ENCODE peak calls at places on chromosomes 12 and 14, in five cellular contexts. N, G, L, D and C are unnamed samples.

GRCh38 chr12:52263761-52264434 is 10.5 kb upstream of the KRT86 start:
- DNase-seq in D (no peak), N (no peak), G (no peak), L (no peak), C (no peak)

GRCh38 chr14:99575043-99576023 is 28.7 kb downstream of the CCDC85C start:
- DNase-seq in G (no peak), N (no peak), D (peak), L (no peak), C (peak)

GRCh38 chr14:69650948-69651369 is 39.6 kb downstream of the SUSD6 start:
- DNase-seq in N (no peak), G (no peak), D (no peak), L (no peak), C (no peak)

GRCh38 chr14:57871487-57872080 is 5.7 kb upstream of the SLC35F4 start:
- DNase-seq in N (peak), G (no peak), D (peak), L (peak), C (peak)

GRCh38 chr12:10369557-10370150 is 20.2 kb downstream of the KLRK1 start:
- DNase-seq in D (no peak), G (no peak), N (no peak), L (no peak), C (no peak)

GRCh38 chr12:68674376-68674775 is 12.4 kb upstream of the NUP107 start:
- DNase-seq in L (no peak), G (no peak), N (no peak), D (no peak), C (no peak)

GRCh38 chr14:48936352-48936751 is 649.8 kb downstream of the RPS29 start:
- DNase-seq in L (no peak), D (no peak), N (no peak), G (no peak), C (no peak)

GRCh38 chr12:5043589-5044419 is at the start of gene KCNA5:
- DNase-seq in G (peak), N (no peak), D (no peak), L (no peak), C (no peak)

GRCh38 chr12:14900521-14901227 is 15.0 kb upstream of the MGP start:
- DNase-seq in N (no peak), L (no peak), G (no peak), D (no peak), C (no peak)

GRCh38 chr14:96062506-96062905 is 23.3 kb downstream of the C14orf132 start:
- DNase-seq in L (no peak), N (no peak), G (no peak), D (no peak), C (no peak)

GRCh38 chr12:108838194-108839010 is 19.0 kb downstream of the SSH1 start:
- DNase-seq in N (peak), L (peak), G (peak), D (peak), C (peak)

GRCh38 chr12:115163710-115164109 is 479.7 kb upstream of the TBX3 start:
- DNase-seq in D (no peak), L (no peak), N (no peak), G (no peak), C (no peak)

GRCh38 chr12:42625611-42626010 is 36.1 kb upstream of the PRICKLE1 start:
- DNase-seq in D (no peak), N (no peak), G (no peak), L (no peak), C (no peak)
- TF ChIP-seq SUZ12 in D (no peak), N (no peak), G (no peak), L (no peak), C (no peak)

DNA sequence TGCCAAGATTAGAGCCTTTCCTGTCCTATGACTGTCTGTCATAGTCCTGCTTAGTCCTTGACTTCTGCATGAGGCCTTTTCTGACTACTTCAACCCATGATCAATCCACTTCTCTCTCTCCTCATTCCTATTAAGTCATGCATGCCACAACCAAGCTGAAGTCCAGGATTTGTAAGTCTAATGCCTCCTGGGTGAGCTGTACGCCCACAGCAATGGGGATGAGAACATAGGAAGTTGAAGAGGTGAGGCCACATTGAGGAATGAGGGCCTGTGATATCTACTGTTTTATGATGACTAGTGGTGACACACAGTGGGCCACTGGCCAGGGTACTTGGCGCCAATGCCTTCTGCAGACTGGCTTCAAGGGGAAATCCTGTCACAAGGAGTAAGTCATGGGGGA is 994.1 kb upstream of the TMEM132C start:
- DNase-seq in N (no peak), G (no peak), L (no peak), D (no peak), C (no peak)
- TF ChIP-seq SUZ12 in N (no peak), G (no peak), L (no peak), D (no peak), C (no peak)

DNA sequence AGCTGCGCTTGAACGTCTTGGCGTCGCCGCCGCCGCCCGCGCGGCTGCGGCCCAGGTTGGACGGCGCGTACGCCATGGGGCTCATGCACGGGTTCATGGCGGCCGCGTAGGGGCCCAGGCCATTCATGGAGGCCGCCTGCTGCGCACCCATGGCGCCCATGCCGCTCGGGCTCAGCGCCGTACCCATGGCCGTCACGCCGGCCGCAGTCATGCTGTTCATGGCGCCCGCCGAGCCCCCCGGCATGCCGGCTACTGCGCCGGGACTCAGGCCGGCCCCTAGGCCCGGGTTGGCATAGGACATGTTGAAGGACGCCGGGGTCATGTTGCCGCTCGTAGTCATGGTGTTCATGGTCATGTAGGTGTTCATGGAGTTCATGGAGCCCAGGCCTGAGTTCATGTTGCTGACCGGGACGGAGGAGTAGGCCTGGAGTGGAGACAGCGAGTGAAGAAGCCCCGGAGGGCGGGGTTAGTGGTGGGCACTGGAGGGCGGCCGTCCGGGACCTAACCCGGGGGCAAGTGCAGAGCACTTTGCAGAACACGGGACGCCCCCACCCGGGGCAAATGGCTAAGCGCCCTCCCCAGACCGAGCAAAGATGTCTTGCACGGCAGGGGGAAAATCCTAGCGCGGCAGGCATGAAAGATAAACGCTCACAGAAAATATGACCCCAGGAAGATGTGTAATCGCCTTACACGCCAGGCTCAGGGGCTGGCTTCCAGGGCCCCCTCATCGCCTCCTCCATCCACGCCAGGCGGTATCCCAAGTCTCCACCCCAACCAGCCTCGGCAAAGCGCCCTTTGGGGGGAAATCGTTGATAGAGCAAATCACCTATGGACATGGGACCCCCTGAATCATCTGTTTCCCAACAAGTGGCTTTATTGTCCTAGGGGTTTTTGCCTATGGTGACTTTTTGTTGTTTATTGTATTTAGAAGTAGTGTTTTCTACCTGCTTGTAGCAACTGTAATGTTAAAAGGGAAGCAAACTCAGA is 2.5 kb downstream of the FOXA1 start:
- DNase-seq in D (no peak), G (no peak), N (no peak), L (no peak), C (no peak)
- TF ChIP-seq SUZ12 in D (no peak), G (peak), N (no peak), L (no peak), C (no peak)

GRCh38 chr12:47949441-47950341 is 13.7 kb upstream of the TMEM106C start:
- DNase-seq in G (peak), D (peak), N (peak), L (no peak), C (peak)

GRCh38 chr12:47954058-47954457 is 9.3 kb upstream of the TMEM106C start:
- DNase-seq in D (no peak), G (no peak), L (no peak), N (no peak), C (no peak)

GRCh38 chr12:47955059-47955458 is 8.3 kb upstream of the TMEM106C start:
- DNase-seq in D (no peak), L (no peak), G (no peak), N (no peak), C (no peak)

GRCh38 chr12:47950856-47951468 is 12.4 kb upstream of the TMEM106C start:
- DNase-seq in N (no peak), D (no peak), L (no peak), G (no peak), C (no peak)

DNA sequence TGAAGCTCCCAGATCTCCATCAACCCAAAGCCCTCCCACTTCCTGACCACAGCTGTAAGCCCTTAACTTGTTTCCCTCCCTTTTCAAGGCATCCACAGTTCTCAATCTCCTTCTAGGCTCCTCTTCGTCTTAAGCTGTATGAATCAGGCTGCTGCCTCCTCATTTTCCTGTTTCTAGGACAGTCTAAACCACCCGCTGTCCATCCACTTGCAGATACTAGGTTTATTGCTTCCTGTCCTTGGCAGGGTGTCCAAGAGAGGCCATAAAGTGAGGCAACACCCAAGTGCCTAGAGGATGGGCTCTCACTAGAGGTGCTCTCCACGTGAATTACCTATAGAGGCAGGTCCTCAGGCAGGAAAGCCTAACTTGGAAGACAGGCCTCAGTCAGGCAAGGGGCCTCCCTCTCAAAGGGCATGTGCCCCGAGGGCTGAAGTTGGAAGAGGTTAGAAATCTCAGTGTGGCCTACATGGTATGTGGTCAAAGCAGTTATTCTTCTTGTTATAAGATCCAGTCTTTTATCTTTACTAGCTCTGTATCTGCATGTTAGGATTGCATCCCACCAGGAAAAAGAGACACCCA is 8.8 kb upstream of the TMEM106C start:
- DNase-seq in N (no peak), L (no peak), D (no peak), G (no peak), C (no peak)
- TF ChIP-seq SUZ12 in N (no peak), L (no peak), D (no peak), G (no peak), C (no peak)

GRCh38 chr14:83534995-83535394 is 1994.9 kb upstream of the FLRT2 start:
- DNase-seq in G (no peak), L (no peak), D (no peak), N (no peak), C (no peak)
- TF ChIP-seq SUZ12 in G (no peak), L (no peak), D (no peak), N (no peak), C (no peak)

GRCh38 chr14:59254146-59254910 is 65.9 kb downstream of the DAAM1 start:
- DNase-seq in L (no peak), G (no peak), N (no peak), D (no peak), C (no peak)
- TF ChIP-seq SUZ12 in L (no peak), G (no peak), N (no peak), D (no peak), C (no peak)

GRCh38 chr14:93150227-93151206 is 34.2 kb downstream of the MOAP1 start:
- DNase-seq in L (no peak), D (peak), N (no peak), G (no peak), C (no peak)
- TF ChIP-seq SUZ12 in L (no peak), D (no peak), N (no peak), G (no peak), C (no peak)